ENCODE peak calls at places on chromosomes 12 and 14, in nine cellular contexts. H is mesendoderm, W is breast epithelium, E is fibroblast of lung, T is astrocyte, Z is left ventricle myocardium inferior, U is WERI-Rb-1, D is adipocyte, A is mammary epithelial cell. K is an unnamed sample.

GRCh38 chr12:913919-914718 is 35.4 kb downstream of the RAD52 start:
- DNase-seq in D (peak; percentile 30), W (no peak), Z (no peak), U (no peak), E (peak; percentile 31), H (no peak), A (peak; percentile 76), T (peak; percentile 94), K (peak; percentile 77)

GRCh38 chr12:128823216-128823915 is 392 bp downstream of the SLC15A4 start:
- DNase-seq in D (no peak), T (peak; percentile 30), Z (peak; percentile 37), A (peak; percentile 48), U (peak; percentile 48), H (peak; percentile 54), E (no peak), W (no peak), K (no peak)

GRCh38 chr14:63204407-63205280 is at the start of gene RHOJ:
- DNase-seq in A (peak; percentile 36), D (peak; percentile 61), E (peak; percentile 47), H (peak; percentile 57), Z (peak; percentile 22), W (peak; percentile 22), T (peak; percentile 47), U (no peak), K (peak; percentile 50)

GRCh38 chr12:79858518-79858917 is 76.4 kb downstream of the PPP1R12A start:
- DNase-seq in U (no peak), D (peak; percentile 31), T (peak; percentile 17), W (no peak), Z (no peak), A (no peak), E (no peak), H (no peak), K (peak; percentile 65)

GRCh38 chr12:11686135-11686534 is 36.7 kb downstream of the ETV6 start:
- DNase-seq in A (no peak), U (no peak), W (no peak), Z (no peak), D (no peak), H (no peak), T (no peak), E (no peak), K (no peak)

GRCh38 chr14:34911209-34912150 is 36.3 kb upstream of the BAZ1A start:
- DNase-seq in Z (no peak), A (peak; percentile 8), W (no peak), T (peak; percentile 77), U (no peak), E (peak; percentile 41), H (no peak), D (peak; percentile 40), K (peak; percentile 86)

GRCh38 chr12:3655331-3655900 is 97.5 kb downstream of the CRACR2A start:
- DNase-seq in H (peak; percentile 64), T (no peak), W (no peak), U (peak; percentile 57), D (no peak), E (peak; percentile 3), Z (no peak), A (peak; percentile 14), K (peak; percentile 40)

GRCh38 chr12:116880817-116881324 is 370 bp downstream of the HRK start:
- DNase-seq in U (peak; percentile 52), E (peak; percentile 18), W (no peak), H (peak; percentile 79), Z (peak; percentile 25), D (peak; percentile 75), A (peak; percentile 53), T (peak; percentile 38), K (peak; percentile 42)

GRCh38 chr14:85573406-85573805 is 43.5 kb downstream of the FLRT2 start:
- DNase-seq in T (peak; percentile 51), U (no peak), H (peak; percentile 45), Z (no peak), D (no peak), A (no peak), W (no peak), E (no peak), K (peak; percentile 38)

GRCh38 chr12:90023207-90023870 is 314.7 kb upstream of the ATP2B1 start:
- DNase-seq in D (no peak), H (no peak), W (no peak), T (no peak), E (no peak), Z (no peak), A (no peak), U (peak; percentile 92), K (no peak)

GRCh38 chr14:88233915-88234314 is 89.2 kb downstream of the KCNK10 start:
- DNase-seq in T (no peak), W (no peak), A (no peak), E (no peak), Z (no peak), U (peak; percentile 59), D (no peak), H (peak; percentile 79), K (peak; percentile 0)

GRCh38 chr14:90518941-90519256 is 122.1 kb downstream of the CALM1 start:
- DNase-seq in A (no peak), W (no peak), D (no peak), H (peak; percentile 72), E (no peak), T (no peak), U (peak; percentile 52), Z (no peak), K (peak; percentile 37)

GRCh38 chr14:75452900-75453816 is 25.3 kb downstream of the JDP2 start:
- DNase-seq in D (peak; percentile 96), H (peak; percentile 99), W (peak; percentile 88), E (peak; percentile 95), U (no peak), Z (peak; percentile 64), T (peak; percentile 75), A (peak; percentile 83), K (peak; percentile 97)

GRCh38 chr14:75453817-75454434 is 26.1 kb downstream of the JDP2 start:
- DNase-seq in A (no peak), T (no peak), Z (no peak), U (no peak), H (peak; percentile 37), W (no peak), E (no peak), D (no peak), K (no peak)

GRCh38 chr14:75450381-75451276 is 22.8 kb downstream of the JDP2 start:
- DNase-seq in W (peak; percentile 88), E (no peak), D (peak; percentile 22), Z (peak; percentile 54), T (peak; percentile 37), U (no peak), H (no peak), A (peak; percentile 74), K (peak; percentile 31)

GRCh38 chr14:75449703-75450102 is 21.9 kb downstream of the JDP2 start:
- DNase-seq in W (no peak), U (no peak), Z (no peak), T (no peak), E (no peak), H (no peak), D (no peak), A (no peak), K (no peak)

DNA sequence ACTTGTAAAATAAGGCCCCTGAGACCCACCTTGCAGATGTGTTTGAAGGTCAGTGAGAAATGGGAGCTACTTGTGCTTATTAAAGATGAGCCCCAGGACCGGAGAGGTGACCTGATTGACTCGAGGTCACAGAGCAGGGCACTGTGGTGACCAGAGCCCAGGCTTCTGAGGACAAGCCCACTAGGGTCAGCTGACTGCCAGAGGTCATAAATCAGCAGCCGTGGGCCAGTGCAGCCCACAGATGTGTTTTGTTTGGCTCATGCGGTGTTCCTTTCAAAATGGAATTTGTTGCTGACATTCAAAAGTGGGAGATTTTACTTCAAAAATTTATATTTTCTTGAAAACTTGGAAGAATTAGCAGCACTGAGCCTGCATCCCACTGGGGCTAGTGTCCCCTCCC is 24.5 kb downstream of the JDP2 start:
- DNase-seq in H (peak; percentile 21), W (no peak), A (no peak), T (no peak), E (no peak), U (no peak), Z (peak; percentile 33), D (peak; percentile 46), K (peak; percentile 56)
- H3K4me3 ChIP-seq in H (no peak overlapping the region), W (no peak overlapping the region), A (no peak overlapping the region), T (no peak overlapping the region), E (no peak overlapping the region), U (no peak overlapping the region), Z (peak overlapping the region; percentile 34), D (no peak overlapping the region), K (no peak overlapping the region)

GRCh38 chr14:99351166-99352007 is 79.4 kb upstream of the BCL11B start:
- DNase-seq in T (no peak), U (no peak), Z (no peak), D (no peak), A (no peak), H (no peak), E (no peak), W (peak; percentile 5), K (peak; percentile 4)
- H3K4me3 ChIP-seq in T (no peak overlapping the region), U (no peak overlapping the region), Z (no peak overlapping the region), D (no peak overlapping the region), A (no peak overlapping the region), H (no peak overlapping the region), E (no peak overlapping the region), W (no peak overlapping the region), K (no peak overlapping the region)

GRCh38 chr14:94018308-94018707 is 7.8 kb upstream of the OTUB2 start:
- DNase-seq in H (no peak), E (no peak), U (no peak), T (no peak), A (no peak), D (no peak), Z (no peak), W (no peak), K (no peak)
- H3K4me3 ChIP-seq in H (no peak overlapping the region), E (no peak overlapping the region), U (no peak overlapping the region), T (no peak overlapping the region), A (no peak overlapping the region), D (no peak overlapping the region), Z (no peak overlapping the region), W (no peak overlapping the region), K (no peak overlapping the region)

GRCh38 chr14:69484444-69485113 is at the start of gene PLEKHD1:
- DNase-seq in A (peak; percentile 5), W (no peak), Z (no peak), H (peak; percentile 63), E (no peak), D (no peak), T (no peak), U (peak; percentile 52), K (no peak)
- H3K4me3 ChIP-seq in A (peak within 1 kb of the TSS; percentile 26), W (peak within 1 kb of the TSS; percentile 60), Z (peak within 1 kb of the TSS; percentile 65), H (no peak within 1 kb of the TSS), E (no peak within 1 kb of the TSS), D (peak within 1 kb of the TSS; percentile 67), T (peak within 1 kb of the TSS; percentile 33), U (peak within 1 kb of the TSS; percentile 26), K (no peak within 1 kb of the TSS)

GRCh38 chr12:6307521-6307920 is 3.0 kb upstream of the PLEKHG6 start:
- DNase-seq in Z (no peak), E (no peak), A (no peak), T (no peak), D (no peak), W (no peak), U (no peak), H (no peak), K (no peak)

GRCh38 chr12:6311822-6312528 is 1.5 kb downstream of the PLEKHG6 start:
- DNase-seq in E (no peak), T (no peak), W (no peak), U (no peak), Z (no peak), D (no peak), H (no peak), A (no peak), K (no peak)

GRCh38 chr12:6313326-6313940 is 3.0 kb downstream of the PLEKHG6 start:
- DNase-seq in H (no peak), E (no peak), A (peak; percentile 69), Z (no peak), U (no peak), W (no peak), D (no peak), T (no peak), K (no peak)

GRCh38 chr12:6312529-6313325 is 2.2 kb downstream of the PLEKHG6 start:
- DNase-seq in E (no peak), A (peak; percentile 96), W (peak; percentile 90), U (no peak), T (no peak), Z (no peak), H (peak; percentile 87), D (peak; percentile 38), K (peak; percentile 51)

GRCh38 chr12:6310771-6311610 is 509 bp downstream of the PLEKHG6 start:
- DNase-seq in D (no peak), Z (no peak), H (peak; percentile 75), E (no peak), T (no peak), A (no peak), U (no peak), W (no peak), K (no peak)
- H3K4me3 ChIP-seq in D (peak overlapping the region; percentile 73), Z (peak overlapping the region; percentile 51), H (peak overlapping the region; percentile 46), E (no peak overlapping the region), T (no peak overlapping the region), A (peak overlapping the region; percentile 44), U (peak overlapping the region; percentile 44), W (peak overlapping the region; percentile 74), K (peak overlapping the region; percentile 26)